ENCODE peak calls at places on chromosomes 12 and 14, in ten cellular contexts. F is fibroblast of the aortic adventitia, W is fibroblast of villous mesenchyme, L is WERI-Rb-1, G is AG10803, V is mucosa of descending colon, E is cardiac fibroblast, Q is HepG2, I is choroid plexus epithelial cell, J is stomach. A is an unnamed sample.

GRCh38 chr14:103002578-103003350 is 54.6 kb downstream of the CDC42BPB start:
- DNase-seq in F (no peak), W (no peak), L (no peak), G (no peak), V (no peak), E (no peak), Q (peak; percentile 3), I (no peak), J (no peak), A (no peak)

GRCh38 chr14:92706386-92706785 is 42.0 kb downstream of the LGMN start:
- DNase-seq in F (no peak), W (no peak), L (no peak), G (no peak), V (peak; percentile 12), E (no peak), Q (no peak), I (no peak), J (no peak), A (no peak)

GRCh38 chr14:100692859-100693558 is 33.7 kb upstream of the DLK1 start:
- DNase-seq in F (peak; percentile 50), W (peak; percentile 83), L (no peak), G (peak; percentile 78), V (no peak), E (peak; percentile 77), Q (peak; percentile 65), I (peak; percentile 78), J (no peak), A (peak; percentile 95)

GRCh38 chr14:54568821-54569591 is 2.1 kb downstream of the SAMD4A start:
- DNase-seq in F (peak; percentile 32), W (peak; percentile 55), L (no peak), G (peak; percentile 40), V (peak; percentile 29), E (peak; percentile 51), Q (peak; percentile 31), I (peak; percentile 57), J (no peak), A (no peak)

GRCh38 chr14:74257078-74257987 is 18.1 kb downstream of the VSX2 start:
- DNase-seq in F (peak; percentile 20), W (peak; percentile 19), L (peak; percentile 65), G (peak; percentile 8), V (peak; percentile 60), E (peak; percentile 23), Q (no peak), I (peak; percentile 16), J (peak; percentile 44), A (no peak)

GRCh38 chr12:71746983-71747611 is 7.6 kb upstream of the RAB21 start:
- DNase-seq in F (peak; percentile 82), W (peak; percentile 75), L (peak; percentile 24), G (peak; percentile 73), V (no peak), E (peak; percentile 80), Q (peak; percentile 66), I (peak; percentile 82), J (peak; percentile 33), A (peak; percentile 59)

GRCh38 chr14:64707661-64708060 is 3.4 kb downstream of the PLEKHG3 start:
- DNase-seq in F (peak; percentile 72), W (peak; percentile 89), L (no peak), G (peak; percentile 77), V (no peak), E (peak; percentile 84), Q (peak; percentile 81), I (peak; percentile 88), J (no peak), A (peak; percentile 78)

GRCh38 chr14:105700622-105701288 is 174.4 kb downstream of the TMEM121 start:
- DNase-seq in F (no peak), W (no peak), L (no peak), G (no peak), V (no peak), E (no peak), Q (no peak), I (no peak), J (no peak), A (no peak)

GRCh38 chr12:65776994-65777393 is 47.3 kb upstream of the HMGA2 start:
- DNase-seq in F (no peak), W (no peak), L (no peak), G (no peak), V (no peak), E (no peak), Q (no peak), I (no peak), J (no peak), A (no peak)

GRCh38 chr12:103877934-103878510 is 37.0 kb upstream of the NT5DC3 start:
- DNase-seq in F (peak; percentile 74), W (peak; percentile 70), L (peak; percentile 70), G (peak; percentile 62), V (no peak), E (peak; percentile 81), Q (peak; percentile 64), I (peak; percentile 83), J (peak; percentile 57), A (peak; percentile 67)

GRCh38 chr14:31069343-31069742 is 43.2 kb upstream of the STRN3 start:
- DNase-seq in F (no peak), W (no peak), L (no peak), G (no peak), V (no peak), E (no peak), Q (no peak), I (no peak), J (no peak), A (no peak)

GRCh38 chr12:5467941-5468340 is 36.0 kb downstream of the NTF3 start:
- DNase-seq in F (no peak), W (no peak), L (no peak), G (no peak), V (no peak), E (no peak), Q (no peak), I (no peak), J (no peak), A (no peak)

GRCh38 chr12:124782132-124782531 is 81.5 kb downstream of the SCARB1 start:
- DNase-seq in F (no peak), W (no peak), L (no peak), G (no peak), V (no peak), E (no peak), Q (no peak), I (no peak), J (no peak), A (no peak)

GRCh38 chr12:1611775-1612174 is 17.3 kb upstream of the WNT5B start:
- DNase-seq in F (peak; percentile 95), W (peak; percentile 92), L (no peak), G (peak; percentile 96), V (no peak), E (peak; percentile 90), Q (no peak), I (peak; percentile 97), J (no peak), A (peak; percentile 94)

GRCh38 chr14:25150934-25151790 is 101.2 kb upstream of the STXBP6 start:
- DNase-seq in F (peak; percentile 75), W (peak; percentile 60), L (no peak), G (peak; percentile 75), V (no peak), E (peak; percentile 70), Q (peak; percentile 72), I (peak; percentile 81), J (no peak), A (peak; percentile 52)

GRCh38 chr12:26241095-26241494 is 45.7 kb downstream of the SSPN start:
- DNase-seq in F (no peak), W (no peak), L (no peak), G (no peak), V (no peak), E (no peak), Q (no peak), I (no peak), J (no peak), A (no peak)

GRCh38 chr12:45981075-45981837 is 9.1 kb downstream of the SCAF11 start:
- DNase-seq in F (no peak), W (no peak), L (no peak), G (no peak), V (no peak), E (no peak), Q (no peak), I (no peak), J (no peak), A (no peak)

GRCh38 chr14:24389266-24389855 is 9.4 kb upstream of the NYNRIN start:
- DNase-seq in F (peak; percentile 72), W (peak; percentile 51), L (no peak), G (no peak), V (no peak), E (peak; percentile 81), Q (no peak), I (peak; percentile 79), J (no peak), A (no peak)

GRCh38 chr12:107014050-107014449 is 27.1 kb upstream of the MTERF2 start:
- DNase-seq in F (no peak), W (no peak), L (peak; percentile 44), G (no peak), V (no peak), E (no peak), Q (peak; percentile 40), I (no peak), J (peak; percentile 43), A (no peak)
- TF ChIP-seq CTCF in F (no peak), W (no peak), L (peak; percentile 40), G (no peak), V (no peak), E (no peak), Q (peak; percentile 37), I (no peak), J (no peak), A (peak; percentile 8)

GRCh38 chr12:14257303-14257733 is 108.2 kb upstream of the ATF7IP start:
- DNase-seq in F (no peak), W (no peak), L (no peak), G (no peak), V (peak; percentile 87), E (no peak), Q (no peak), I (no peak), J (no peak), A (no peak)
- H3K4me3 ChIP-seq in F (no peak overlapping the region), W (peak overlapping the region; percentile 13), L (no peak overlapping the region), G (no peak overlapping the region), V (no peak overlapping the region), E (no peak overlapping the region), Q (peak overlapping the region; percentile 34), I (no peak overlapping the region), J (peak overlapping the region; percentile 34), A (no peak overlapping the region)

GRCh38 chr12:120738252-120739030 is 12.8 kb downstream of the ACADS start:
- DNase-seq in F (no peak), W (no peak), L (no peak), G (no peak), V (no peak), E (no peak), Q (no peak), I (no peak), J (no peak), A (no peak)
- TF ChIP-seq CTCF in F (no peak), W (no peak), L (no peak), G (no peak), V (no peak), E (no peak), Q (no peak), I (no peak), J (no peak), A (no peak)

DNA sequence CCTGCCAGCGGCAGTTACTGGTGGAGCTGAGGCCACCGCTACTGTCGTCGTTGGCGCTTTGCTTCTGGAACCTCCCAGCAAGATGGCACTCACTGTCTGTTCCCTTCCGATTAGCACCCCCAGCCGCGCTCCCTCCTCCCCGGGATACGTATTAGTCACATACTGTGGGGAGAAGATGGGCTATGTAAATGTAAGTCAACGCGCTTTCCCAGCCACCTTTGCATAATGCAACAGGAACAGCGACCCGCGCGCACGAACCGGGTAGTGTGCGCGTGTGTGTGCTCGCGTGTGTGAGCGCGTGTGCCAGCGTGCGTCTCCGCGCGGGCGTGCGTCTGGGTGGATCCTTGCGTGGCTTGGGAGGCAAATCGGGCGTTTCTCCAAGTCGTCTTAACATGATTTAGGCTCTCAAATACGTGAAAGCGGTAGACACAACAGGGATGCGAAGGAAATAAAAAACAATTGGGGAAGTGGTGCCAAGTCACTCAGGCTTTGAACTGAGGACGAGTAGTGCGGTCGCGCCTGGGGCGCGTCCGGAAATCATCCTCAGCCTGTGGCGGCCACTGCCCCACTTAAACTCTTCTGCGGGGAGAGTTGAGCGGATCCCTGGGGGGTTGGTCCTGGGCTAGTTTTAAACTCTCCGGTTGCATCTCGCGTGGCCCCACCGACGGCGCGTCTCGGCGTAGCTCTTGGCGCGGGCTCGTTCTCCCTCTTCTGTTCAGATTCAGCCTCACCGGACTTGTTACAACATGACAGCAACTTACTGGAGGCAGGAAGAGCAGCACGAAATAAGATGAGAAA is 1.8 kb downstream of the FLRT2 start:
- DNase-seq in F (peak; percentile 84), W (peak; percentile 88), L (peak; percentile 70), G (peak; percentile 88), V (peak; percentile 43), E (peak; percentile 89), Q (no peak), I (peak; percentile 96), J (peak; percentile 26), A (peak; percentile 89)
- H3K4me3 ChIP-seq in F (peak overlapping the region; percentile 92), W (peak overlapping the region; percentile 87), L (peak overlapping the region; percentile 84), G (peak overlapping the region; percentile 94), V (no peak overlapping the region), E (peak overlapping the region; percentile 93), Q (no peak overlapping the region), I (peak overlapping the region; percentile 84), J (peak overlapping the region; percentile 60), A (peak overlapping the region; percentile 65)

A was measured in astrocyte of the spinal cord.